ENCODE peak calls at places on chromosomes 11 and 22, in four cellular contexts. T is A549, V is GM12878, S is K562. P is an unnamed sample.

GRCh38 chr11:64152841-64153691 is 12.8 kb downstream of the MACROD1 start:
- DNase-seq in T (peak), V (no peak), S (peak), P (peak)

GRCh38 chr11:118625036-118625690 is 17.7 kb downstream of the PHLDB1 start:
- DNase-seq in S (no peak), T (no peak), V (no peak), P (no peak)

GRCh38 chr11:76892305-76892704 is 31.6 kb downstream of the ACER3 start:
- DNase-seq in T (no peak), V (no peak), S (no peak), P (no peak)

GRCh38 chr22:22207845-22208564 is 36.6 kb upstream of the VPREB1 start:
- DNase-seq in V (peak), S (peak), T (peak), P (peak)

GRCh38 chr11:114229062-114229450 is 67.1 kb upstream of the NNMT start:
- DNase-seq in T (no peak), V (no peak), S (no peak), P (no peak)

GRCh38 chr11:79336740-79337517 is 103.9 kb downstream of the TENM4 start:
- DNase-seq in S (no peak), V (no peak), T (no peak), P (peak)

GRCh38 chr11:60170566-60170965 is 12.3 kb downstream of the MS4A6A start:
- DNase-seq in S (no peak), T (no peak), V (no peak), P (no peak)

GRCh38 chr11:62251698-62252097 is 9.7 kb downstream of the SCGB1D2 start:
- DNase-seq in T (no peak), S (no peak), V (no peak), P (no peak)

GRCh38 chr11:46260161-46260560 is 17.3 kb upstream of the CREB3L1 start:
- DNase-seq in T (no peak), V (no peak), S (no peak), P (no peak)

GRCh38 chr11:17611049-17611448 is 64.0 kb downstream of the OTOG start:
- DNase-seq in V (no peak), S (no peak), T (no peak), P (no peak)

GRCh38 chr22:29886601-29887000 is 3.6 kb downstream of the MTMR3 start:
- DNase-seq in S (no peak), T (no peak), V (no peak), P (no peak)

GRCh38 chr11:65979261-65979759 is 17.8 kb downstream of the SART1 start:
- DNase-seq in T (no peak), V (no peak), S (no peak), P (no peak)

GRCh38 chr11:73170140-73170539 is 28.0 kb upstream of the FCHSD2 start:
- DNase-seq in T (no peak), S (no peak), V (no peak), P (no peak)

GRCh38 chr11:88979641-88980040 is 86.1 kb downstream of the GRM5 start:
- DNase-seq in S (no peak), T (no peak), V (no peak), P (peak)

GRCh38 chr22:24830205-24830979 is 24.4 kb downstream of the SGSM1 start:
- DNase-seq in T (no peak), V (no peak), S (no peak), P (no peak)

GRCh38 chr11:65120831-65121230 is 1.1 kb downstream of the FAU start:
- DNase-seq in S (no peak), T (no peak), V (no peak), P (no peak)

GRCh38 chr11:128365044-128365443 is 222.3 kb downstream of the ETS1 start:
- DNase-seq in V (no peak), T (no peak), S (peak), P (peak)

GRCh38 chr22:35705141-35705540 is 12.5 kb upstream of the APOL5 start:
- DNase-seq in V (no peak), T (no peak), S (no peak), P (peak)

GRCh38 chr22:43861529-43861928 is 784 bp downstream of the SULT4A1 start:
- DNase-seq in S (no peak), T (no peak), V (no peak), P (peak)

GRCh38 chr22:29313126-29314071 is 2.1 kb downstream of the RASL10A start:
- DNase-seq in T (no peak), S (no peak), V (no peak), P (no peak)

GRCh38 chr11:107265591-107265990 is 192.0 kb downstream of the CWF19L2 start:
- DNase-seq in S (no peak), T (no peak), V (no peak), P (no peak)

GRCh38 chr11:120964857-120965256 is 59.0 kb upstream of the TBCEL start:
- DNase-seq in S (no peak), T (no peak), V (no peak), P (peak)

GRCh38 chr11:66268953-66269906 is 791 bp downstream of the RAB1B start:
- DNase-seq in T (peak), V (no peak), S (peak), P (peak)

GRCh38 chr11:62925745-62926668 is 4.8 kb upstream of the CHRM1 start:
- DNase-seq in V (no peak), T (no peak), S (no peak), P (no peak)

GRCh38 chr11:5443835-5444393 is 2.6 kb upstream of the OR51I1 start:
- DNase-seq in V (no peak), T (no peak), S (no peak), P (no peak)

GRCh38 chr22:26846645-26847044 is 189.3 kb downstream of the MIAT start:
- DNase-seq in T (no peak), S (no peak), V (no peak), P (no peak)

GRCh38 chr11:123742778-123743177 is 1.3 kb upstream of the ZNF202 start:
- DNase-seq in V (no peak), T (no peak), S (no peak), P (no peak)

GRCh38 chr11:73242291-73243092 is 24.4 kb downstream of the P2RY2 start:
- DNase-seq in V (peak), T (peak), S (peak), P (peak)

GRCh38 chr11:74720596-74721478 is 10.4 kb downstream of the CHRDL2 start:
- DNase-seq in V (no peak), T (no peak), S (no peak), P (peak)

GRCh38 chr11:23725752-23726151 is 771.1 kb upstream of the LUZP2 start:
- DNase-seq in S (no peak), T (no peak), V (no peak), P (no peak)

GRCh38 chr22:48156603-48157355 is 1394.3 kb downstream of the TBC1D22A start:
- DNase-seq in S (no peak), T (no peak), V (no peak), P (no peak)

GRCh38 chr11:125987066-125987641 is 41.3 kb downstream of the VSIG10L2 start:
- DNase-seq in V (no peak), S (no peak), T (no peak), P (no peak)

GRCh38 chr11:10529279-10529678 is 11.7 kb downstream of the RNF141 start:
- DNase-seq in S (no peak), V (no peak), T (no peak), P (peak)

GRCh38 chr11:65417702-65418430 is 4.7 kb upstream of the NEAT1 start:
- DNase-seq in V (no peak), S (peak), T (no peak), P (peak)

GRCh38 chr11:1570001-1570453 is 2.0 kb downstream of the DUSP8 start:
- DNase-seq in V (no peak), S (no peak), T (no peak), P (no peak)

GRCh38 chr11:17752144-17752543 is 17.6 kb downstream of the KCNC1 start:
- DNase-seq in T (no peak), S (no peak), V (no peak), P (no peak)

DNA sequence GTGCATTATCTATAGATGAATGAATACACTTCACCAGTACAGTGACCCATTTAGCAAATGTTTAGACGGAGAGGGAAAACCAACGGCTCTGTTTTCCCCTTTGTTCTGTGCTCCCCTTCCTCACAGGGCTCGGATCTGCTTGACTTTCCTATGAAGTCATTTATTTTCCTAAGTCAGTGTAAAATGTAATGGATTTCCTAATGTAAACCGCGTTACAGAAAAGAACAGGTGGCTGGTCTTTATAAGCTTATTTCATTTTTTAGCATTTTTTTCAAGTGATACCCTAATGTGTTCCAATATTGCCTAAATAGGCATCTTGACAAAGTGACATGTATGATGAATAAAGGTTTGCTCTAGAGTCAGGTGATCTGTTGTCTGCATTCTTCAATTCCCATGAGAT is 207.5 kb downstream of the PGR start:
- DNase-seq in V (no peak), S (no peak), T (no peak), P (no peak)
- TF ChIP-seq POLR2A in V (no peak), S (no peak), T (no peak), P (no peak)

GRCh38 chr22:39530692-39531331 is 1.7 kb downstream of the RPS19BP1 start:
- DNase-seq in T (no peak), V (no peak), S (peak), P (peak)
- TF ChIP-seq ELK1 in T (no peak), V (no peak), S (no peak), P (no peak)

DNA sequence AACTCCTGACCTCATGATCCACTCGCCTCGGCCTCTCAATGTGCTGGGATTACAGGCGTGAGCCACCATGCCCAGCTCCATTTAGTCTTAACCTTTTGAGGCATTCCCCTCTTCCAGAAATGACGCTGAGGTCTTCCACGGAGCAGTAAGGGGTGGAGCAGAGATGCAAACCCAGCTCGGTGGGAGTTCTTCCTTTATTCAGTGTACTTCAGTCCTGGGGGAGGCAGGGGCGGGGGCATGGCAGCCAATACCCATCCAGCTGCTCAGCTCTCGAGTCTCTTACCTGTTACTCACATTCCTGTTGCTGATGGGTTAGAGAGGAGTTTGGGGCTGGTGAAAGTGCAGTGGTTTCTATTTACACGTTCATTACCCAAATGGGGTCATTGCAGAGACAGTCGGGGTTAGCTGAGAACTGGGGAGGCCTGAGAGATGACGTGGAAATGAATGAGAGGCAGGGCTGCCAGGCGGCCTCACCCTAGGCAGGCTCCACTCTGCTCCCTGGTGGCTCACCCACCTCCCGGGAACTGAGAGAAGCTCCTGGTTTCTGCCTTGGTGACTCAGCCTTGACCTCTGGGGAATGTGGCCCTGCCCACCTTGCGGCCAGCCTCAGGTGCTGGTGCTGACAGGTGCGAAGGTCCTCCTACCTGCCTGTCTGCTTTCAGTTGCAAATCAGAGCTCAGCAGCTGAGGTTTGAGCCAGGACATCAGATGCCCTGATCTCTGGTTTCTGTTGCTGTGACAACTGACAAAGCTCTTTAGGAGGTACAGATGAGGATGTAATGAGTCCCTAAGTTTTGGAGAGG is 13.4 kb upstream of the ST14 start:
- DNase-seq in V (no peak), T (peak), S (no peak), P (no peak)
- TF ChIP-seq POLR2A in V (no peak), T (no peak), S (no peak), P (no peak)

DNA sequence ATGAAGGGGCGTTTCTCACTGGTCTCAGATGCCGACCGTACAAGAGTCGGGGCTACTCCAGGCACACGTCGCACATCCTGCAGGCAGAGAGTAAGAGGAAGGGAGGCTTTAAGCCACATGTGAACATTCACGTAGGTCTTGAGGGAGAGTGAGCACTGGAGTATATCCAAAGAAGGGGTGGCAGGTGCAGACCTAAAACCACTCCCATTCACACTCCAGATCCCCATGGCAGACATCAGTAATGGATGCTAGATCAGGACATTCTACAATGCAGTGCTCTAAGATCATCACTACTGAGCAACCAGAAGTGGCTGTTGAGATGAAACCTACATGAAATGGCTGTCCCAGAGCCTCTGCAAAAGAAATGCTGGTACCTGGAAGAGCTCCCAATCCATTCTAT is 39.0 kb downstream of the WT1 start:
- DNase-seq in V (peak), S (no peak), T (no peak), P (no peak)
- TF ChIP-seq ELK1 in V (no peak), S (no peak), T (no peak), P (no peak)